ENCODE peak calls at places on chromosomes 16 and 17, in seven cellular contexts. L, M, O, K, P, S and E are unnamed samples.

GRCh38 chr16:70677499-70678120 is 8.2 kb downstream of the MTSS2 start:
- DNase-seq in P (no peak), O (no peak), K (no peak), S (no peak), L (no peak), M (peak; percentile 8), E (no peak)

GRCh38 chr17:78322858-78323455 is 36.9 kb downstream of the SOCS3 start:
- DNase-seq in S (no peak), O (no peak), P (no peak), M (peak; percentile 85), L (no peak), K (no peak), E (no peak)

GRCh38 chr17:1703063-1703462 is 7.1 kb downstream of the TLCD2 start:
- DNase-seq in K (no peak), L (no peak), P (no peak), S (no peak), M (no peak), O (no peak), E (no peak)

GRCh38 chr17:44655983-44656700 is at the start of gene MEIOC:
- DNase-seq in M (peak; percentile 97), P (no peak), O (no peak), S (no peak), L (peak; percentile 7), K (peak; percentile 61), E (peak; percentile 27)

GRCh38 chr16:4298761-4299522 is 16.9 kb upstream of the GLIS2 start:
- DNase-seq in S (no peak), O (no peak), P (peak; percentile 71), M (peak; percentile 53), L (no peak), K (no peak), E (no peak)

GRCh38 chr16:78458588-78458987 is 359.1 kb downstream of the WWOX start:
- DNase-seq in P (no peak), L (no peak), K (no peak), O (no peak), M (no peak), S (peak; percentile 28), E (no peak)

GRCh38 chr16:87490091-87490798 is 2.6 kb downstream of the ZCCHC14 start:
- DNase-seq in P (peak; percentile 30), L (no peak), S (no peak), K (no peak), O (no peak), M (no peak), E (no peak)

GRCh38 chr17:71726320-71726719 is 394.5 kb upstream of the SOX9 start:
- DNase-seq in M (no peak), K (no peak), S (no peak), P (no peak), O (no peak), L (no peak), E (no peak)

GRCh38 chr17:42183741-42184711 is 1.2 kb downstream of the HCRT start:
- DNase-seq in M (peak; percentile 94), S (peak; percentile 70), L (peak; percentile 95), K (no peak), O (peak; percentile 23), P (peak; percentile 91), E (peak; percentile 94)

GRCh38 chr17:31144427-31144826 is 49.6 kb downstream of the NF1 start:
- DNase-seq in P (no peak), M (no peak), K (no peak), S (no peak), L (no peak), O (no peak), E (no peak)

GRCh38 chr16:6512512-6512911 is 820.1 kb upstream of the RBFOX1 start:
- DNase-seq in S (no peak), M (no peak), O (no peak), K (no peak), L (no peak), P (no peak), E (no peak)

GRCh38 chr17:69597898-69598692 is 183.6 kb downstream of the MAP2K6 start:
- DNase-seq in S (no peak), L (no peak), P (no peak), M (no peak), K (no peak), O (no peak), E (no peak)

GRCh38 chr17:38572292-38572664 is 33.5 kb downstream of the SRCIN1 start:
- DNase-seq in P (no peak), M (no peak), K (no peak), L (no peak), S (no peak), O (no peak), E (no peak)

GRCh38 chr16:2340564-2341455 is at the start of gene ABCA3:
- DNase-seq in K (peak; percentile 94), O (peak; percentile 79), M (peak; percentile 100), S (peak; percentile 84), P (peak; percentile 98), L (peak; percentile 93), E (peak; percentile 93)
- TF ChIP-seq POLR2AphosphoS5 in K (no peak), O (no peak), M (no peak), S (no peak), P (peak; percentile 61), L (no peak), E (no peak)

DNA sequence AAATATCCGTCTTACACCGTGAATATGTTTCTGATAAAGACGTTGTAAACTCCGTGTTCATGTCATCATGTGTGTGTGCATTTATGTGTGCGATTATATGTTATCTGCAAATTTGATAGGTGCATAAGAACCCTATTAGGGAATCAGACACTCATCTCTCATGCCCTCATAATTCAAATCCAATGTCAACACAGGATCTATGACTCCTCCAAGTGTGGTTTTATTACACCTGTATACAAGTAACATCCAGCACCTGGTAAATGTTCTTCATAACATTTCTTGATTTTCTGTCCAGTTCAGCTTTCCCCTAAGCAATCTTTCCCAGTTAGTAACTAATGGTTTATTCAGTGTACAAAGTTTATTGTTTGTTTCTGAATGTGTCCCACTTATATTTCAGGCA is 681.9 kb downstream of the CDH11 start:
- DNase-seq in M (no peak), S (no peak), L (no peak), K (no peak), O (no peak), P (no peak), E (no peak)
- TF ChIP-seq TAF1 in M (no peak), S (no peak), L (no peak), K (no peak), O (no peak), P (no peak), E (no peak)

GRCh38 chr16:27322858-27323780 is 9.3 kb downstream of the IL4R start:
- DNase-seq in P (no peak), O (no peak), K (no peak), M (no peak), L (no peak), S (peak; percentile 89), E (no peak)

GRCh38 chr16:27318399-27319256 is 4.9 kb downstream of the IL4R start:
- DNase-seq in P (no peak), S (no peak), K (no peak), M (no peak), L (peak; percentile 46), O (no peak), E (no peak)

GRCh38 chr16:27319257-27319965 is 5.6 kb downstream of the IL4R start:
- DNase-seq in M (no peak), S (no peak), O (no peak), P (no peak), L (no peak), K (no peak), E (no peak)

GRCh38 chr16:27320261-27321012 is 6.7 kb downstream of the IL4R start:
- DNase-seq in P (no peak), S (no peak), M (no peak), K (no peak), L (no peak), O (no peak), E (no peak)

GRCh38 chr16:27321013-27321960 is 7.5 kb downstream of the IL4R start:
- DNase-seq in O (no peak), P (no peak), M (no peak), K (no peak), S (no peak), L (no peak), E (no peak)
- TF ChIP-seq POLR2AphosphoS5 in O (no peak), P (no peak), M (no peak), K (no peak), S (no peak), L (no peak), E (no peak)

DNA sequence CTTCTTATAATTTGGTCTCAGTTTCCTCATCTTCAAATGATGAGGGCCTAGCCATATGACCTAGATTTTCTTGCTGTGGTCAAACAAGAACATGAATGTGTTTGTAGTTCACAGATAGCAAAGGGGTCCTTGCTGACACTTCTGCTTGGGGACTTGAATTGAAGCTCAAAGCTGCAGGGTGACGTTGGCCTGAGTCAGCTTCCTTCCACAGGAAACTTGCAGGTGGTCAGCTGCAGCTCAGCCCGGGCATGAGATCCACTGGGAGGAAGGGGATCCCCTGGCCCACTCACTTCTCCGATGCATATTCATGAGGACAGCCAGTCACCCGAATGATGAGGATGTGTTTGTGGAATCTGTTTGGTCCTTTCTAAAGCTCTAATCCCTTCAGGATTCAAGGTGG is 42.6 kb upstream of the AXIN2 start:
- DNase-seq in K (no peak), S (no peak), O (no peak), P (no peak), M (no peak), L (no peak), E (no peak)
- TF ChIP-seq TAF1 in K (no peak), S (no peak), O (no peak), P (no peak), M (no peak), L (no peak), E (no peak)

GRCh38 chr16:10465821-10466220 is 80.0 kb downstream of the ATF7IP2 start:
- DNase-seq in P (no peak), S (no peak), L (no peak), O (no peak), M (no peak), K (no peak), E (no peak)

GRCh38 chr16:10466861-10467260 is 81.0 kb downstream of the ATF7IP2 start:
- DNase-seq in M (no peak), O (no peak), P (no peak), L (no peak), S (no peak), K (no peak), E (no peak)

DNA sequence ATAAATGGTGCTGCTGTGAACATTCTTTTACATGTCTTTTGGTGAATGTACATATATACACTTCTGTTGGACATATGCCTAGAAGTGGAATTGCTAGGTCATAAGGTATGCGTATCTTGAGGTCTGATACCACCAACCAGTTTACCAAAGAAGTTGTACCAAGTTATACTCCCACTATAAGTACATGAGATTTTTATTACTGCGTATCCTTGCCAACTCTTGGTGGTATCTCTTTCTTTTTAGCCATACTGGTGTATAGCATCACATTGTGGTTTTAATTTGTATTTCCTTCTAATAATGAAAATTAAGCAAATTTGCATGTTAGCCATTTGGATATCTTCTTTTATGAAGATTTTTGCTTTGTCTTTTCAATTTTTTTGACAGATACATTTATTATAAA is 80.5 kb downstream of the ATF7IP2 start:
- DNase-seq in L (no peak), S (no peak), K (no peak), M (no peak), P (no peak), O (no peak), E (no peak)
- TF ChIP-seq POLR2AphosphoS5 in L (no peak), S (no peak), K (no peak), M (no peak), P (no peak), O (no peak), E (no peak)

GRCh38 chr17:61822326-61823285 is 40.7 kb downstream of the BRIP1 start:
- DNase-seq in S (no peak), P (no peak), M (no peak), L (no peak), K (no peak), O (peak; percentile 21), E (no peak)
- TF ChIP-seq TAF1 in S (no peak), P (no peak), M (no peak), L (no peak), K (no peak), O (no peak), E (no peak)